ENCODE peak calls at places on chromosome 6, in five cellular contexts. One of them, this sample, is unnamed. For H3K4me1, the result is how much of the 10 kb centered on the place peaks cover.

GRCh38 chr6:168045141-168045691 is 33.8 kb downstream of the FRMD1 start:
- DNase-seq in HCT116: no peak
- DNase-seq in tibial artery: no peak
- DNase-seq in IMR-90: no peak
- DNase-seq in heart left ventricle: no peak
- DNase-seq in this sample: no peak

GRCh38 chr6:143286280-143286795 is 164.2 kb downstream of the ADAT2 start:
- DNase-seq in HCT116: no peak
- DNase-seq in tibial artery: no peak
- DNase-seq in IMR-90: peak
- DNase-seq in heart left ventricle: no peak
- DNase-seq in this sample: no peak

GRCh38 chr6:151428336-151428735 is 23.6 kb downstream of the RMND1 start:
- DNase-seq in tibial artery: no peak
- DNase-seq in IMR-90: no peak
- DNase-seq in HCT116: no peak
- DNase-seq in heart left ventricle: no peak
- DNase-seq in this sample: no peak

GRCh38 chr6:138346302-138347195 is 31.2 kb upstream of the SMIM28 start:
- DNase-seq in HCT116: no peak
- DNase-seq in tibial artery: no peak
- DNase-seq in IMR-90: peak
- DNase-seq in heart left ventricle: no peak
- DNase-seq in this sample: no peak

GRCh38 chr6:8219352-8219943 is 117.1 kb upstream of the EEF1E1 start:
- DNase-seq in heart left ventricle: no peak
- DNase-seq in tibial artery: peak
- DNase-seq in HCT116: peak
- DNase-seq in IMR-90: peak
- DNase-seq in this sample: peak

GRCh38 chr6:6474170-6474920 is 114.2 kb upstream of the LY86 start:
- DNase-seq in heart left ventricle: peak
- DNase-seq in HCT116: no peak
- DNase-seq in IMR-90: no peak
- DNase-seq in tibial artery: no peak
- DNase-seq in this sample: no peak

GRCh38 chr6:170440437-170440836 is 112.7 kb downstream of the PSMB1 start:
- DNase-seq in IMR-90: no peak
- DNase-seq in heart left ventricle: no peak
- DNase-seq in HCT116: no peak
- DNase-seq in tibial artery: no peak
- DNase-seq in this sample: peak

GRCh38 chr6:42618686-42619085 is 54.9 kb downstream of the UBR2 start:
- DNase-seq in tibial artery: no peak
- DNase-seq in IMR-90: peak
- DNase-seq in HCT116: no peak
- DNase-seq in heart left ventricle: no peak
- DNase-seq in this sample: no peak

GRCh38 chr6:7106752-7107577 is 796 bp upstream of the RREB1 start:
- DNase-seq in IMR-90: peak
- DNase-seq in heart left ventricle: peak
- DNase-seq in tibial artery: peak
- DNase-seq in HCT116: no peak
- DNase-seq in this sample: peak

GRCh38 chr6:142353690-142354089 is 51.9 kb downstream of the ADGRG6 start:
- DNase-seq in HCT116: no peak
- DNase-seq in IMR-90: no peak
- DNase-seq in tibial artery: no peak
- DNase-seq in heart left ventricle: no peak
- DNase-seq in this sample: no peak

GRCh38 chr6:158172001-158172400 is 3.9 kb downstream of the GTF2H5 start:
- DNase-seq in heart left ventricle: no peak
- DNase-seq in IMR-90: no peak
- DNase-seq in tibial artery: no peak
- DNase-seq in HCT116: no peak
- DNase-seq in this sample: no peak

GRCh38 chr6:33949877-33950831 is 146.4 kb upstream of the MLN start:
- DNase-seq in IMR-90: no peak
- DNase-seq in heart left ventricle: no peak
- DNase-seq in tibial artery: no peak
- DNase-seq in HCT116: no peak
- DNase-seq in this sample: no peak

GRCh38 chr6:137928286-137928685 is 61.2 kb downstream of the TNFAIP3 start:
- DNase-seq in IMR-90: no peak
- DNase-seq in HCT116: no peak
- DNase-seq in tibial artery: peak
- DNase-seq in heart left ventricle: peak
- DNase-seq in this sample: no peak

GRCh38 chr6:3946779-3947178 is 97.6 kb downstream of the FAM50B start:
- DNase-seq in heart left ventricle: no peak
- DNase-seq in HCT116: no peak
- DNase-seq in tibial artery: no peak
- DNase-seq in IMR-90: no peak
- DNase-seq in this sample: no peak

GRCh38 chr6:80165143-80165542 is 58.7 kb downstream of the BCKDHB start:
- DNase-seq in tibial artery: no peak
- DNase-seq in heart left ventricle: no peak
- DNase-seq in HCT116: no peak
- DNase-seq in IMR-90: peak
- DNase-seq in this sample: no peak

GRCh38 chr6:132673376-132674094 is 14.6 kb upstream of the TAAR1 start:
- DNase-seq in IMR-90: no peak
- DNase-seq in HCT116: no peak
- DNase-seq in tibial artery: no peak
- DNase-seq in heart left ventricle: no peak
- DNase-seq in this sample: no peak

GRCh38 chr6:33768644-33769120 is 20.2 kb downstream of the LEMD2 start:
- DNase-seq in tibial artery: peak
- DNase-seq in IMR-90: peak
- DNase-seq in heart left ventricle: peak
- DNase-seq in HCT116: peak
- DNase-seq in this sample: peak

GRCh38 chr6:86147311-86147710 is 504.6 kb upstream of the SYNCRIP start:
- DNase-seq in IMR-90: no peak
- DNase-seq in heart left ventricle: no peak
- DNase-seq in HCT116: no peak
- DNase-seq in tibial artery: no peak
- DNase-seq in this sample: no peak

GRCh38 chr6:93300661-93301060 is 118.7 kb downstream of the EPHA7 start:
- DNase-seq in tibial artery: no peak
- DNase-seq in heart left ventricle: no peak
- DNase-seq in IMR-90: no peak
- DNase-seq in HCT116: no peak
- DNase-seq in this sample: no peak

GRCh38 chr6:159646731-159647130 is 46.3 kb downstream of the SOD2 start:
- DNase-seq in tibial artery: no peak
- DNase-seq in IMR-90: peak
- DNase-seq in heart left ventricle: no peak
- DNase-seq in HCT116: no peak
- DNase-seq in this sample: no peak

GRCh38 chr6:3442444-3443220 is 14.2 kb downstream of the SLC22A23 start:
- DNase-seq in HCT116: no peak
- DNase-seq in tibial artery: no peak
- DNase-seq in heart left ventricle: no peak
- DNase-seq in IMR-90: peak
- DNase-seq in this sample: no peak

GRCh38 chr6:168058691-168059551 is 20.1 kb downstream of the FRMD1 start:
- DNase-seq in IMR-90: no peak
- DNase-seq in heart left ventricle: no peak
- DNase-seq in tibial artery: no peak
- DNase-seq in HCT116: no peak
- DNase-seq in this sample: no peak

GRCh38 chr6:13971303-13971702 is 46.6 kb downstream of the RNF182 start:
- DNase-seq in HCT116: no peak
- DNase-seq in heart left ventricle: no peak
- DNase-seq in IMR-90: no peak
- DNase-seq in tibial artery: no peak
- DNase-seq in this sample: no peak

GRCh38 chr6:30260036-30260504 is 46.9 kb upstream of the TRIM26 start:
- DNase-seq in heart left ventricle: no peak
- DNase-seq in IMR-90: no peak
- DNase-seq in HCT116: no peak
- DNase-seq in tibial artery: no peak
- DNase-seq in this sample: no peak

GRCh38 chr6:157323924-157324276 is 581 bp upstream of the TMEM242 start:
- DNase-seq in tibial artery: peak
- DNase-seq in HCT116: peak
- DNase-seq in IMR-90: peak
- DNase-seq in heart left ventricle: peak
- DNase-seq in this sample: peak

DNA sequence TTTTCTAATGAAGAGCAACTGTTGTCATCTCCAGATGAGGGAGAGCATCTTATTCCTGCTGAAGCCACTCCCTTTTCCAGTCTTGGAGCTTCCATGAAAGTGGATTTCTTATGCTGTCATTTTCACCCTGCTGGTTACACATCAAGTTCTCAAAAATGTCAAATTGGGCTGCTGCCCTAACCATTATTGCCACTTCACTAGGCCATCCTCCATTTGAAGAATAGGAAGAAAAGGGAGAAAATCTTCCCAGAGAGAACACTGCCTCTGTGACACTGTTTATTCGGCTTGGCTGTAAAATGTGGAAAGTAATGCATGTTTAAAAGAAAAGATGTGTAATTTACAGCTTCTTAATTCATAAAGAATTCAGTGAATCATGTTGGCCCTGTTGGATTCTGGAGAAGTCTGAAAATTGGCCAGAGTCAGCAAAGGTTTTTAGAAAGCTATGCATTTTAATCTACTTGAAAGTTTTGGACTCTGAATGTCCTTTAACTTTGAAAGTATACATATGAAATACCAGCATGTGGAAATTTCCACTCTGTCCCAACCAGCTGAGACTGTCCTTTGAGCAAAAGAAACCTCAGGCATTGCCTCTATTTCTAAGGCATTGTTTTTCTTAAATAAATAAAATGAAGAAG is 221.9 kb downstream of the UST start:
- DNase-seq in HCT116: no peak
- DNase-seq in IMR-90: peak
- DNase-seq in tibial artery: no peak
- DNase-seq in heart left ventricle: no peak
- DNase-seq in this sample: no peak
- H3K4me1 ChIP-seq in HCT116: under half
- H3K4me1 ChIP-seq in IMR-90: under half
- H3K4me1 ChIP-seq in tibial artery: under half
- H3K4me1 ChIP-seq in heart left ventricle: under half
- H3K4me1 ChIP-seq in this sample: under half

GRCh38 chr6:32194388-32194787 is 1.9 kb upstream of the GPSM3 start:
- DNase-seq in heart left ventricle: no peak
- DNase-seq in tibial artery: no peak
- DNase-seq in HCT116: no peak
- DNase-seq in IMR-90: no peak
- DNase-seq in this sample: no peak

GRCh38 chr6:32190054-32190945 is at the start of gene PBX2:
- DNase-seq in heart left ventricle: peak
- DNase-seq in HCT116: peak
- DNase-seq in tibial artery: peak
- DNase-seq in IMR-90: peak
- DNase-seq in this sample: peak

GRCh38 chr6:32190946-32191677 is 1.1 kb upstream of the PBX2 start:
- DNase-seq in tibial artery: no peak
- DNase-seq in IMR-90: no peak
- DNase-seq in heart left ventricle: no peak
- DNase-seq in HCT116: no peak
- DNase-seq in this sample: no peak

GRCh38 chr6:32191696-32192607 is 491 bp downstream of the GPSM3 start:
- DNase-seq in HCT116: no peak
- DNase-seq in heart left ventricle: no peak
- DNase-seq in IMR-90: no peak
- DNase-seq in tibial artery: no peak
- DNase-seq in this sample: no peak

DNA sequence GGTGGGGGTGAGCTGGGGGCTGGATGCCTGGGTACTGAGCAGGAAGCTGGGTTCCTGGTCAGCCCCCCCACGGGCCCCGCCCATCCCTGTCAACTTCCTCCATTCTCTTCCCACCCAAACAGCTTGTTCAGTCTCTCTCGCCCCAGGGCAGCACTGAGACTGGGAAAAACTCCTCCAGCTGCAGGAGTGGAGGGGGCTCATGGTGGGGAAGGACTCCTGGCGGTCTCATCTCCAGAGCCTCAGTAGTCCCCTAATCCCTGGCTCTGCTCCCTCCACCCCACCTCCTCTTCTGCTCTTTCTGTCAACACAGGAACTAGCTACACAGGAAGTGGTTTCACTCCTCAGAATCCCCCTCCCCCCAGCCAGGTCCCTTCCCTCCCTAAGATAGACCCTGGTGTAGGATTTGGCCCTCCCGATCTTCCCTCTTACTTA is at the start of gene GPSM3:
- DNase-seq in heart left ventricle: peak
- DNase-seq in HCT116: no peak
- DNase-seq in tibial artery: no peak
- DNase-seq in IMR-90: peak
- DNase-seq in this sample: no peak
- H3K4me1 ChIP-seq in heart left ventricle: half or more
- H3K4me1 ChIP-seq in HCT116: under half
- H3K4me1 ChIP-seq in tibial artery: under half
- H3K4me1 ChIP-seq in IMR-90: under half
- H3K4me1 ChIP-seq in this sample: under half

GRCh38 chr6:17099401-17100059 is 2.3 kb upstream of the STMND1 start:
- DNase-seq in HCT116: no peak
- DNase-seq in heart left ventricle: no peak
- DNase-seq in tibial artery: no peak
- DNase-seq in IMR-90: no peak
- DNase-seq in this sample: no peak
- H3K4me1 ChIP-seq in HCT116: under half
- H3K4me1 ChIP-seq in heart left ventricle: under half
- H3K4me1 ChIP-seq in tibial artery: under half
- H3K4me1 ChIP-seq in IMR-90: under half
- H3K4me1 ChIP-seq in this sample: under half

GRCh38 chr6:63789699-63790098 is 154.1 kb downstream of the PHF3 start:
- DNase-seq in heart left ventricle: no peak
- DNase-seq in tibial artery: no peak
- DNase-seq in IMR-90: no peak
- DNase-seq in HCT116: no peak
- DNase-seq in this sample: no peak

GRCh38 chr6:63787021-63787420 is 151.4 kb downstream of the PHF3 start:
- DNase-seq in IMR-90: peak
- DNase-seq in tibial artery: no peak
- DNase-seq in HCT116: no peak
- DNase-seq in heart left ventricle: no peak
- DNase-seq in this sample: no peak

GRCh38 chr6:63790334-63790733 is 154.7 kb downstream of the PHF3 start:
- DNase-seq in tibial artery: no peak
- DNase-seq in IMR-90: no peak
- DNase-seq in heart left ventricle: no peak
- DNase-seq in HCT116: no peak
- DNase-seq in this sample: no peak

GRCh38 chr6:63785006-63785405 is 149.4 kb downstream of the PHF3 start:
- DNase-seq in IMR-90: no peak
- DNase-seq in tibial artery: no peak
- DNase-seq in heart left ventricle: no peak
- DNase-seq in HCT116: no peak
- DNase-seq in this sample: no peak

DNA sequence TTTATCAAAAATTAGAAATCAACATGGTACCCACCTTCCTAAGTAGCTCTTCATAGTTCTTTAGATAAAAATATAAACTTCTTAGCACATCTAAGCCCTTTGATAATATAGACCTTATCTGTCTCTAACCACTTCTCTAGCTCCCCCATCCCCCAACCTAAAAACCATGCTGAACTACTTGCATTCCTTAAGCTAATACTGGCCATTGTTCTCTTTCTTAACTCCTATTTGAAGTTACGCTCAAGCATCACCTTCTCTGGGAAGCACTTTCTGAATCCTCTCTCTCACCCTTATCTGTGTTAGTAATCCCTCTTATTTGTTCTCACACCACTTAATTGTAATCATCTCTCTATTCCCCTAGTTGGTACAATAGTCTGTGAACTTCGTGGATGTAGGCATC is 153.0 kb downstream of the PHF3 start:
- DNase-seq in heart left ventricle: no peak
- DNase-seq in IMR-90: no peak
- DNase-seq in HCT116: no peak
- DNase-seq in tibial artery: no peak
- DNase-seq in this sample: no peak
- H3K4me1 ChIP-seq in heart left ventricle: under half
- H3K4me1 ChIP-seq in IMR-90: under half
- H3K4me1 ChIP-seq in HCT116: under half
- H3K4me1 ChIP-seq in tibial artery: under half
- H3K4me1 ChIP-seq in this sample: under half

This sample was measured in uterus.